ENCODE peak calls at places on chromosome 1, in eight cellular contexts. Y is HCT116, L is gastrocnemius medialis, U is IMR-90, H is GM12878, I is right lobe of liver, Z is heart left ventricle, E is body of pancreas. S is an unnamed sample.

GRCh38 chr1:196558424-196558823 is 49.8 kb downstream of the KCNT2 start:
- ATAC-seq in E (peak), I (peak), Y (no peak), Z (peak), L (peak), U (peak), H (no peak), S (peak)

GRCh38 chr1:111825217-111825616 is 69.5 kb downstream of the DDX20 start:
- ATAC-seq in H (no peak), Y (no peak), I (no peak), E (no peak), Z (no peak), L (no peak), U (no peak), S (no peak)

GRCh38 chr1:205537386-205538018 is 33.0 kb downstream of the CDK18 start:
- ATAC-seq in L (no peak), I (no peak), Y (no peak), E (no peak), Z (no peak), H (no peak), U (no peak), S (no peak)

GRCh38 chr1:53646732-53647131 is 92.2 kb downstream of the GLIS1 start:
- ATAC-seq in L (no peak), U (no peak), E (no peak), Z (no peak), I (no peak), H (no peak), Y (no peak), S (no peak)

GRCh38 chr1:16352842-16353535 is 709 bp upstream of the FBXO42 start:
- ATAC-seq in E (no peak), H (peak), U (no peak), I (no peak), L (peak), Y (peak), Z (no peak), S (no peak)

GRCh38 chr1:208183977-208184901 is 59.9 kb downstream of the PLXNA2 start:
- ATAC-seq in Z (peak), Y (peak), E (peak), I (peak), L (peak), H (no peak), U (peak), S (peak)

GRCh38 chr1:21553116-21553926 is 44.1 kb downstream of the ALPL start:
- ATAC-seq in I (no peak), L (no peak), Z (peak), Y (no peak), H (no peak), U (peak), E (no peak), S (no peak)

GRCh38 chr1:74652711-74653131 is 20.9 kb downstream of the ERICH3 start:
- ATAC-seq in H (peak), U (peak), Z (no peak), L (no peak), E (no peak), I (no peak), Y (peak), S (no peak)

GRCh38 chr1:114208659-114209215 is 55.1 kb upstream of the SYT6 start:
- ATAC-seq in H (no peak), E (no peak), I (no peak), Z (peak), Y (no peak), U (no peak), L (no peak), S (no peak)

GRCh38 chr1:118264326-118264725 is 79.3 kb upstream of the SPAG17 start:
- ATAC-seq in U (no peak), I (no peak), E (no peak), L (no peak), Y (no peak), H (no peak), Z (no peak), S (no peak)

GRCh38 chr1:230105754-230106625 is 39.0 kb downstream of the GALNT2 start:
- ATAC-seq in Y (peak), U (no peak), Z (peak), H (peak), L (peak), I (peak), E (peak), S (peak)

GRCh38 chr1:211282023-211282373 is 22.8 kb downstream of the RCOR3 start:
- ATAC-seq in E (no peak), L (no peak), I (no peak), H (no peak), Y (no peak), Z (no peak), U (peak), S (no peak)

GRCh38 chr1:225897595-225898514 is 8.9 kb upstream of the LEFTY1 start:
- ATAC-seq in E (no peak), H (no peak), Z (no peak), L (no peak), I (no peak), U (no peak), Y (no peak), S (no peak)

GRCh38 chr1:19034721-19035120 is 78.2 kb upstream of the IFFO2 start:
- ATAC-seq in I (no peak), L (no peak), Z (no peak), U (no peak), Y (no peak), E (no peak), H (no peak), S (no peak)

GRCh38 chr1:24003331-24003972 is 23.3 kb upstream of the SRSF10 start:
- ATAC-seq in I (no peak), H (peak), Y (no peak), E (peak), L (peak), Z (no peak), U (peak), S (no peak)

GRCh38 chr1:88783145-88783544 is 99.1 kb downstream of the PKN2 start:
- ATAC-seq in H (no peak), I (no peak), L (no peak), Z (no peak), U (no peak), E (no peak), Y (no peak), S (no peak)

GRCh38 chr1:212914789-212915188 is 35.6 kb upstream of the VASH2 start:
- ATAC-seq in E (no peak), L (no peak), Y (no peak), U (no peak), H (no peak), I (no peak), Z (no peak), S (no peak)

GRCh38 chr1:239244084-239244483 is 142.3 kb upstream of the CHRM3 start:
- ATAC-seq in H (no peak), I (no peak), U (no peak), E (no peak), L (no peak), Z (no peak), Y (no peak), S (no peak)

GRCh38 chr1:194117582-194117981 is 931.2 kb upstream of the B3GALT2 start:
- ATAC-seq in L (no peak), I (no peak), H (peak), Y (peak), E (no peak), U (no peak), Z (no peak), S (no peak)

GRCh38 chr1:42943166-42943565 is 15.5 kb downstream of the SLC2A1 start:
- ATAC-seq in U (no peak), Y (peak), H (no peak), Z (peak), I (peak), L (peak), E (peak), S (peak)

GRCh38 chr1:109478806-109479205 is 4.9 kb upstream of the ATXN7L2 start:
- ATAC-seq in I (no peak), E (no peak), L (no peak), H (peak), U (no peak), Y (peak), Z (no peak), S (no peak)

GRCh38 chr1:226973371-226973897 is 33.3 kb downstream of the COQ8A start:
- ATAC-seq in E (no peak), U (no peak), H (no peak), I (peak), Y (no peak), Z (peak), L (peak), S (peak)

GRCh38 chr1:201778279-201779023 is 50.5 kb upstream of the IPO9 start:
- ATAC-seq in Y (no peak), E (no peak), U (no peak), L (no peak), Z (peak), H (no peak), I (no peak), S (peak)

GRCh38 chr1:77030401-77031100 is 163.3 kb downstream of the ST6GALNAC5 start:
- ATAC-seq in Y (no peak), H (no peak), E (no peak), U (peak), Z (no peak), I (no peak), L (no peak), S (no peak)

GRCh38 chr1:40241372-40241771 is 6.4 kb upstream of the TMCO2 start:
- ATAC-seq in E (no peak), U (peak), Z (no peak), I (no peak), H (peak), L (no peak), Y (peak), S (no peak)

GRCh38 chr1:19811206-19811851 is 3.8 kb downstream of the RNF186 start:
- ATAC-seq in Y (peak), E (no peak), U (peak), I (no peak), Z (no peak), H (peak), L (no peak), S (peak)

GRCh38 chr1:40312238-40313205 is 4.6 kb downstream of the COL9A2 start:
- ATAC-seq in I (no peak), Y (no peak), E (no peak), H (peak), L (no peak), U (no peak), Z (no peak), S (no peak)

GRCh38 chr1:100982783-100983182 is 42.8 kb downstream of the DPH5 start:
- ATAC-seq in U (no peak), I (no peak), E (no peak), Y (no peak), Z (peak), L (no peak), H (no peak), S (no peak)

DNA sequence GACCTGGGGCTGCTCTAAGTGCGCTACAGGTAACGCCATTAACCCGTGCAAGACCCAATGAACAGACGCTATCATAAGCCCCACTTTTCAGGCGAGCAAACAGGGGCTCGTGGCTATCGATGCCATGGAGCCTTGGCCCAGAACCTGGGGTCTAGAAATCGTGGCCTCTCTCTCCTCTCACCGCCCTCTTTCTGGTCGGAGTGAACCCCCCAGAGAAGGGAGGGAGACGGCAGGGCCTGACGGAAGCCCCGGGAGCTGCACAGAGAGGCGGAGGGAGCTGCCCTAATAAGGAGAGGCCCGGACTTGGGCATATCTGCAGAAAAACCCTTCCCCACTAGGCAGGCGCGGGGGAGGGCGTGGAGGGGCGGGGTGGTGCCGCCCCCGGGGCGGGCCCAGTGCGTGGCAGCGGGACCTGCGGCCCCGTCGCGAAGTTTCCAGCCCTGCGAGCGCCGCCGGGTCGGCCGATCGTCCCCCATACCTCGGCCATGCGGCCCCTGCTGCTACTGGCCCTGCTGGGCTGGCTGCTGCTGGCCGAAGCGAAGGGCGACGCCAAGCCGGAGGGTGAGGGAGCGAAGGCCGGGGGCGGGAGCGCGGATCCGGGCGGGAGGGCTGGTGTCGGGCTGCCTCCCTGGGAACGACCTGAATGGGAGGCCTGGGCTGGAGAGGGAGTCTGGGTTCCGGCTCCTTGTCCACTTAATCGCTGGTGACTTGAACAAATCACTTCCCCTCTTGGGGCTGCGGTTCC is at the start of gene PLOD1:
- ATAC-seq in E (peak), Z (peak), I (peak), U (peak), Y (peak), L (peak), H (peak), S (peak)
- TF ChIP-seq POLR2A in E (peak), Z (peak), I (peak), U (peak), Y (peak), L (peak), H (peak), S (peak)

DNA sequence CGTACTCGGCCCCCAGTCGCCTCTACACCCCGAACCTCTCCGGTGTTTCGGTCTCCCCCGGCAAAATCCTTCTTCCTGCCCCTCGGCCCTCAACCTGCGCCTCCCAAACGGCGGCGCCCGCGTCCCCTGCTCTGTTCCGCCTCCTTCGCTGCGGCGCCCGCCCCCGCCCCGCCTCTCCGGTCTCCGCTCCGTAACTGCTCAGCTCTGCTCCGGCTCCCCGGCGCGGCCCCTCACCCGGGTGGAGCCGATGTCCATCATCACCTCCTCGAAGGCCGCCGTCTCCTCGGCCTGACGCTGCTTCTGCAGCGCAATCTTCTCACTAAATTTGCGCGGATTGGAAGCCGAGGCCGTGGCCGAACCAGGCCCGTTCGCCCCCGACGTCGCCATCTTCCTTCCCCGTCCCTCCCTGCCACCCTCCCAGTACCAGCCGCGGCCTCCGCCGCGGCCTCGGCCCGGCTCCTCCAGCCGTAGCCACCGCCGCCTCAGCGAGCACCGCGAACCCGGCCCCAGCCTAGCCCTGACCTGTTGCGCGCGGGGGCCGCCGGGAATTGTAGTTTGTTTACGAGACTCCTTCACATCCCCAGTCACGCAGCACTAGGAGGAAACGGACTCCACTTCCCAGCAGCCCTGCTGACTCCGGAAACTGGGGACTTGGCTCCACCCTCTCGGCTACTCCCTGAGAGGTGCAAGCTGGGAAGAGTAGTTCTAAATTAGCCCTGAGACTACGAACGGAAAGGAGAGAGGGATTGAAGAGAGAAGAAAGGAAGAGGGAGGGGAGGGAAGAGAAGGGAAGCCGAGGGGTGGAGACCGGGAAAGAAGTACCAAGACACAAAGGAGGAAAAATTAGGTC is at the start of gene CRTC2:
- ATAC-seq in L (peak), E (peak), H (peak), Z (peak), U (peak), I (peak), Y (peak), S (peak)
- TF ChIP-seq POLR2A in L (peak), E (peak), H (peak), Z (no peak), U (peak), I (peak), Y (no peak), S (peak)

GRCh38 chr1:161174911-161175310 is 2.4 kb downstream of the B4GALT3 start:
- ATAC-seq in L (no peak), U (no peak), Z (no peak), I (no peak), Y (no peak), H (no peak), E (no peak), S (no peak)
- TF ChIP-seq POLR2A in L (no peak), U (no peak), Z (no peak), I (no peak), Y (no peak), H (no peak), E (no peak), S (no peak)

GRCh38 chr1:150568567-150568966 is 10.8 kb downstream of the MCL1 start:
- ATAC-seq in I (peak), E (peak), U (peak), L (no peak), H (peak), Y (peak), Z (peak), S (no peak)
- TF ChIP-seq POLR2A in I (no peak), E (no peak), U (peak), L (no peak), H (no peak), Y (no peak), Z (no peak), S (no peak)

GRCh38 chr1:92843429-92844352 is 11.9 kb downstream of the RPL5 start:
- ATAC-seq in I (no peak), L (no peak), E (no peak), Z (peak), Y (peak), U (peak), H (peak), S (no peak)
- TF ChIP-seq POLR2A in I (no peak), L (no peak), E (no peak), Z (no peak), Y (no peak), U (no peak), H (peak), S (no peak)

GRCh38 chr1:9628541-9629444 is 22.7 kb upstream of the PIK3CD start:
- ATAC-seq in I (no peak), E (no peak), Z (no peak), Y (no peak), H (peak), L (no peak), U (no peak), S (no peak)
- TF ChIP-seq POLR2A in I (no peak), E (no peak), Z (no peak), Y (no peak), H (peak), L (no peak), U (no peak), S (no peak)

GRCh38 chr1:1349256-1350012 is at the start of gene DVL1:
- ATAC-seq in H (peak), U (peak), Z (peak), I (peak), L (peak), E (peak), Y (peak), S (peak)
- TF ChIP-seq POLR2A in H (peak), U (no peak), Z (no peak), I (peak), L (peak), E (no peak), Y (no peak), S (peak)

GRCh38 chr1:232049335-232049734 is 422.7 kb downstream of the DISC1 start:
- ATAC-seq in Y (no peak), Z (no peak), I (no peak), E (no peak), L (no peak), H (no peak), U (no peak), S (no peak)
- TF ChIP-seq POLR2A in Y (no peak), Z (no peak), I (no peak), E (no peak), L (no peak), H (no peak), U (no peak), S (no peak)

GRCh38 chr1:169031566-169032224 is 74.8 kb upstream of the ATP1B1 start:
- ATAC-seq in H (no peak), I (no peak), U (no peak), L (no peak), E (no peak), Z (no peak), Y (no peak), S (no peak)
- TF ChIP-seq POLR2A in H (no peak), I (no peak), U (no peak), L (no peak), E (no peak), Z (no peak), Y (no peak), S (no peak)

GRCh38 chr1:151455966-151456365 is 3.3 kb downstream of the POGZ start:
- ATAC-seq in L (no peak), H (no peak), E (no peak), I (no peak), Y (no peak), U (no peak), Z (no peak), S (no peak)

GRCh38 chr1:151461694-151462093 is 2.4 kb upstream of the POGZ start:
- ATAC-seq in L (no peak), Z (no peak), Y (no peak), E (no peak), I (no peak), H (no peak), U (no peak), S (no peak)

GRCh38 chr1:151459331-151460046 is at the start of gene POGZ:
- ATAC-seq in U (peak), E (peak), Y (peak), L (peak), Z (peak), H (peak), I (peak), S (peak)

GRCh38 chr1:151457911-151458882 is 1.1 kb downstream of the POGZ start:
- ATAC-seq in Z (peak), Y (peak), H (peak), L (peak), E (peak), U (peak), I (peak), S (peak)

GRCh38 chr1:151458936-151459330 is 361 bp downstream of the POGZ start:
- ATAC-seq in H (peak), E (peak), Z (peak), Y (peak), U (peak), L (peak), I (peak), S (peak)
- TF ChIP-seq POLR2A in H (peak), E (no peak), Z (no peak), Y (peak), U (peak), L (peak), I (no peak), S (no peak)